ENCODE peak calls at places on chromosomes 16 and 17, in eight cellular contexts. V, L, B, O, F, W, H and K are unnamed samples.

GRCh38 chr16:57239089-57239488 is 6.0 kb upstream of the ARL2BP start:
- DNase-seq in V (no peak), L (no peak), B (no peak), O (no peak), F (no peak), W (no peak), H (no peak), K (no peak)

GRCh38 chr17:8791910-8792270 is 7.3 kb downstream of the MFSD6L start:
- DNase-seq in V (no peak), L (peak; percentile 29), B (no peak), O (no peak), F (no peak), W (no peak), H (no peak), K (peak; percentile 55)

GRCh38 chr16:89275284-89275584 is 57.7 kb downstream of the ZNF778 start:
- DNase-seq in V (no peak), L (no peak), B (no peak), O (no peak), F (no peak), W (no peak), H (no peak), K (no peak)

GRCh38 chr17:51103451-51103850 is 17.2 kb downstream of the SPAG9 start:
- DNase-seq in V (no peak), L (no peak), B (no peak), O (no peak), F (no peak), W (no peak), H (no peak), K (no peak)

GRCh38 chr16:83338941-83339340 is 468.8 kb upstream of the HSBP1 start:
- DNase-seq in V (no peak), L (no peak), B (no peak), O (no peak), F (no peak), W (no peak), H (no peak), K (peak; percentile 39)

GRCh38 chr17:75587718-75588545 is at the start of gene MYO15B:
- DNase-seq in V (no peak), L (peak; percentile 68), B (peak; percentile 72), O (peak; percentile 75), F (peak; percentile 46), W (peak; percentile 44), H (no peak), K (no peak)

GRCh38 chr17:76696763-76697701 is 13.7 kb downstream of the MXRA7 start:
- DNase-seq in V (no peak), L (no peak), B (no peak), O (no peak), F (no peak), W (no peak), H (no peak), K (no peak)

GRCh38 chr17:78342438-78343098 is 17.3 kb downstream of the SOCS3 start:
- DNase-seq in V (no peak), L (no peak), B (no peak), O (peak; percentile 85), F (no peak), W (no peak), H (no peak), K (peak; percentile 79)

GRCh38 chr17:17682293-17682736 is 1.1 kb downstream of the RAI1 start:
- DNase-seq in V (no peak), L (peak; percentile 60), B (peak; percentile 49), O (peak; percentile 65), F (peak; percentile 39), W (peak; percentile 43), H (no peak), K (no peak)

GRCh38 chr16:71845639-71846431 is at the start of gene ATXN1L:
- DNase-seq in V (peak; percentile 89), L (peak; percentile 90), B (peak; percentile 92), O (peak; percentile 90), F (peak; percentile 91), W (peak; percentile 89), H (peak; percentile 22), K (peak; percentile 91)

GRCh38 chr16:75458029-75458428 is 6.5 kb downstream of the TMEM170A start:
- DNase-seq in V (no peak), L (no peak), B (no peak), O (no peak), F (no peak), W (no peak), H (no peak), K (no peak)

GRCh38 chr17:76248013-76248782 is 7.9 kb upstream of the RNF157 start:
- DNase-seq in V (no peak), L (peak; percentile 5), B (no peak), O (no peak), F (no peak), W (no peak), H (no peak), K (peak; percentile 50)

GRCh38 chr17:83179378-83179777 is 100.0 kb downstream of the METRNL start:
- DNase-seq in V (no peak), L (no peak), B (no peak), O (peak; percentile 16), F (no peak), W (no peak), H (no peak), K (no peak)

GRCh38 chr17:7992924-7993323 is 9.5 kb upstream of the GUCY2D start:
- DNase-seq in V (no peak), L (no peak), B (no peak), O (no peak), F (no peak), W (no peak), H (no peak), K (no peak)

GRCh38 chr16:28880589-28880915 is 2.3 kb downstream of the ATP2A1 start:
- DNase-seq in V (no peak), L (no peak), B (no peak), O (no peak), F (no peak), W (no peak), H (no peak), K (peak; percentile 18)

GRCh38 chr16:49023095-49023494 is 258.5 kb downstream of the CBLN1 start:
- DNase-seq in V (no peak), L (no peak), B (no peak), O (peak; percentile 40), F (no peak), W (no peak), H (no peak), K (peak; percentile 94)

GRCh38 chr17:76869878-76870714 is 1.9 kb downstream of the MGAT5B start:
- DNase-seq in V (no peak), L (no peak), B (no peak), O (no peak), F (no peak), W (no peak), H (no peak), K (no peak)

GRCh38 chr16:1825864-1826690 is 548 bp downstream of the HAGH start:
- DNase-seq in V (peak; percentile 48), L (peak; percentile 66), B (peak; percentile 68), O (no peak), F (peak; percentile 57), W (peak; percentile 65), H (no peak), K (peak; percentile 79)